ENCODE peak calls at places on chromosomes 6 and 20, in six cellular contexts. A is prostate gland, H is GM12878, G is lower leg skin, X is endothelial cell of umbilical vein, L is body of pancreas. E is an unnamed sample.
A peak's percentile ranks its signal among the peaks of the same experiment; 100 is the strongest.

GRCh38 chr6:39849764-39850163 is 57.6 kb downstream of the DAAM2 start:
- DNase-seq in A (no peak), H (no peak), G (no peak), X (no peak), L (no peak), E (no peak)

GRCh38 chr6:139698526-139699182 is 324.2 kb upstream of the CITED2 start:
- DNase-seq in A (no peak), H (no peak), G (no peak), X (no peak), L (peak; percentile 13), E (no peak)

GRCh38 chr6:131819507-131820228 is 11.8 kb downstream of the ENPP1 start:
- DNase-seq in A (no peak), H (no peak), G (no peak), X (no peak), L (peak; percentile 39), E (no peak)

GRCh38 chr6:165218816-165219215 is 90.6 kb downstream of the C6orf118 start:
- DNase-seq in A (no peak), H (no peak), G (no peak), X (no peak), L (no peak), E (no peak)

GRCh38 chr6:45916692-45917091 is 99.0 kb downstream of the CLIC5 start:
- DNase-seq in A (no peak), H (no peak), G (no peak), X (no peak), L (no peak), E (no peak)

GRCh38 chr20:10665027-10665561 is 8.7 kb downstream of the JAG1 start:
- DNase-seq in A (peak; percentile 72), H (no peak), G (peak; percentile 7), X (peak; percentile 46), L (peak; percentile 53), E (no peak)

GRCh38 chr20:48324744-48325143 is 503.1 kb downstream of the PREX1 start:
- DNase-seq in A (no peak), H (no peak), G (no peak), X (no peak), L (no peak), E (no peak)

GRCh38 chr6:106883808-106884262 is 90.7 kb downstream of the CD24 start:
- DNase-seq in A (no peak), H (no peak), G (no peak), X (no peak), L (no peak), E (no peak)

GRCh38 chr20:63198606-63199005 is 17.3 kb downstream of the YTHDF1 start:
- DNase-seq in A (no peak), H (no peak), G (no peak), X (no peak), L (no peak), E (no peak)

GRCh38 chr6:17971128-17972073 is 16.0 kb downstream of the KIF13A start:
- DNase-seq in A (no peak), H (no peak), G (no peak), X (peak; percentile 41), L (no peak), E (no peak)

GRCh38 chr6:80341330-80341729 is 234.9 kb downstream of the BCKDHB start:
- DNase-seq in A (no peak), H (no peak), G (no peak), X (no peak), L (no peak), E (no peak)

GRCh38 chr6:82955841-82956240 is 109.8 kb downstream of the UBE3D start:
- DNase-seq in A (no peak), H (no peak), G (no peak), X (no peak), L (no peak), E (no peak)

GRCh38 chr20:37564388-37565133 is 36.9 kb upstream of the BLCAP start:
- DNase-seq in A (no peak), H (no peak), G (peak; percentile 84), X (peak; percentile 35), L (peak; percentile 52), E (peak; percentile 77)

GRCh38 chr6:2764610-2765165 is 505 bp upstream of the WRNIP1 start:
- DNase-seq in A (peak; percentile 38), H (no peak), G (peak; percentile 89), X (no peak), L (peak; percentile 56), E (peak; percentile 34)

GRCh38 chr6:116036885-116037284 is 23.8 kb downstream of the FRK start:
- DNase-seq in A (no peak), H (no peak), G (no peak), X (no peak), L (no peak), E (no peak)

GRCh38 chr20:651713-652610 is 1.0 kb downstream of the SRXN1 start:
- DNase-seq in A (no peak), H (no peak), G (no peak), X (no peak), L (no peak), E (no peak)

GRCh38 chr20:52913650-52914387 is 58.3 kb upstream of the TSHZ2 start:
- DNase-seq in A (no peak), H (no peak), G (no peak), X (no peak), L (no peak), E (no peak)

GRCh38 chr6:42618686-42619085 is 54.9 kb downstream of the UBR2 start:
- DNase-seq in A (no peak), H (no peak), G (no peak), X (no peak), L (no peak), E (no peak)

GRCh38 chr6:29653452-29654038 is 3.3 kb upstream of the MOG start:
- DNase-seq in A (peak; percentile 50), H (no peak), G (no peak), X (peak; percentile 66), L (peak; percentile 53), E (no peak)

GRCh38 chr6:29652198-29652584 is 4.7 kb upstream of the MOG start:
- DNase-seq in A (no peak), H (no peak), G (no peak), X (no peak), L (no peak), E (no peak)

GRCh38 chr6:29651413-29652197 is 5.3 kb upstream of the MOG start:
- DNase-seq in A (no peak), H (no peak), G (no peak), X (peak; percentile 47), L (no peak), E (no peak)

GRCh38 chr6:29647927-29648642 is 8.8 kb upstream of the MOG start:
- DNase-seq in A (no peak), H (no peak), G (no peak), X (peak; percentile 29), L (no peak), E (no peak)

GRCh38 chr6:29649701-29650673 is 6.9 kb upstream of the MOG start:
- DNase-seq in A (peak; percentile 98), H (peak; percentile 89), G (peak; percentile 100), X (peak; percentile 96), L (peak; percentile 98), E (peak; percentile 90)
- TF ChIP-seq POLR2A in A (peak; percentile 87), H (peak; percentile 91), G (no peak), X (no peak), L (peak; percentile 95), E (peak; percentile 93)

GRCh38 chr6:31834704-31835375 is 7.3 kb downstream of the HSPA1B start:
- DNase-seq in A (peak; percentile 72), H (no peak), G (peak; percentile 96), X (peak; percentile 83), L (peak; percentile 83), E (peak; percentile 57)
- TF ChIP-seq POLR2A in A (peak; percentile 35), H (peak; percentile 99), G (peak; percentile 23), X (peak; percentile 100), L (peak; percentile 87), E (peak; percentile 99)

GRCh38 chr6:161809991-161810390 is 536.1 kb upstream of the AGPAT4 start:
- DNase-seq in A (no peak), H (no peak), G (no peak), X (no peak), L (no peak), E (no peak)

GRCh38 chr6:161817881-161818280 is 544.0 kb upstream of the AGPAT4 start:
- DNase-seq in A (no peak), H (no peak), G (peak; percentile 17), X (no peak), L (no peak), E (no peak)

GRCh38 chr6:161813156-161813555 is 539.3 kb upstream of the AGPAT4 start:
- DNase-seq in A (no peak), H (no peak), G (no peak), X (no peak), L (no peak), E (no peak)
- TF ChIP-seq POLR2A in A (no peak), H (no peak), G (no peak), X (no peak), L (no peak), E (no peak)

DNA sequence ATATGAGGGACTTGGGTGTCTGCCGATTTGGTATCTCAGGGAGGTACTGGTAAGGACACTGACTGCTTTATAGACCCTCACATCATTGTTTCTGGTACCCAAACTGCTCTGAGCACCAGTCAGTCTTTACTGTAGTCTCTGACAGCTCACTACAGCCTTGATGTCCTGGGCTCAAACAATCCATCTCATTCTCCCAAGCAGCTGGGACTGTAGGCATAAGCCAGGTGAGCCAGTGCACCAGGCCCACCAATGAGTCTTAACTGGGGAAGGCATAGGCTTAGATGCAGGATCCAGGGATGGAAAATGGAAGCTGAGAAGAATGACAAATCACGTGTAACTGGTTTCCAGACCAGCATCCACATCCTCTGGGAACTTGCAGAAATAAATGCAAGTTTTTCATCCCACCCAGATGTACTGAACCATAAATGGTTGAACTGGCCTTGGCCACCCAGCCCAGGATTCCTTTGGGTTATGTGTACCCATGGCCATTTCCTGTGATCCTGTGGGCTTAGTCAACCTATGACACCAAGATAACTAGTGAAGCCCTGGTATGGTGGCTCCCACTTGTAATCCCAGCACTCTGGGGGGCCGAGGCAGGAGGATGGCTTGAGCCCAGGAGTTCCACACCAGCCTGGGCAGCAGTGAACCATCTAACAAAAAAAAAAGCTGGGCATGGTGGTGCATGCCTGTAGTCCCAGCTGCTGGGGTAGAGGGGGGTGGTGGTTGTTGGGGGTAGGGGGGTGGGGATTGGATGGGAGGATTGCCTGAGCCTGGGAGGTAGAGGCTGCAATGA is 5.8 kb downstream of the TUBB start:
- DNase-seq in A (no peak), H (no peak), G (no peak), X (peak; percentile 26), L (no peak), E (no peak)
- TF ChIP-seq POLR2A in A (no peak), H (peak; percentile 78), G (no peak), X (peak; percentile 59), L (no peak), E (peak; percentile 89)